ENCODE peak calls at places on chromosome 16, in six cellular contexts. One of them, this sample, is unnamed.

GRCh38 chr16:79605999-79606398 is 5.5 kb upstream of the MAF start:
- DNase-seq in NCI-H2171: no peak
- DNase-seq in T-cell: no peak
- DNase-seq in stimulated activated CD4-positive, alpha-beta T cell treated with anti-CD3 and anti-CD28 coated beads, Interleukin-15, amount 100 ng/mL, for 1 hour: no peak
- DNase-seq in stimulated activated CD8-positive, alpha-beta memory T cell treated with anti-CD3 and anti-CD28 coated beads, Interleukin-4, amount 100 ng/mL, for 4 hours: no peak
- DNase-seq in H54: no peak
- DNase-seq in this sample: no peak

GRCh38 chr16:49932449-49932848 is 76.5 kb upstream of the ZNF423 start:
- DNase-seq in NCI-H2171: no peak
- DNase-seq in T-cell: no peak
- DNase-seq in stimulated activated CD4-positive, alpha-beta T cell treated with anti-CD3 and anti-CD28 coated beads, Interleukin-15, amount 100 ng/mL, for 1 hour: no peak
- DNase-seq in stimulated activated CD8-positive, alpha-beta memory T cell treated with anti-CD3 and anti-CD28 coated beads, Interleukin-4, amount 100 ng/mL, for 4 hours: no peak
- DNase-seq in H54: no peak
- DNase-seq in this sample: no peak

GRCh38 chr16:68599586-68599985 is 45.5 kb upstream of the CDH3 start:
- DNase-seq in NCI-H2171: no peak
- DNase-seq in T-cell: no peak
- DNase-seq in stimulated activated CD4-positive, alpha-beta T cell treated with anti-CD3 and anti-CD28 coated beads, Interleukin-15, amount 100 ng/mL, for 1 hour: no peak
- DNase-seq in stimulated activated CD8-positive, alpha-beta memory T cell treated with anti-CD3 and anti-CD28 coated beads, Interleukin-4, amount 100 ng/mL, for 4 hours: no peak
- DNase-seq in H54: no peak
- DNase-seq in this sample: no peak

GRCh38 chr16:88448461-88449266 is 4.4 kb upstream of the ZFPM1 start:
- DNase-seq in NCI-H2171: no peak
- DNase-seq in T-cell: no peak
- DNase-seq in stimulated activated CD4-positive, alpha-beta T cell treated with anti-CD3 and anti-CD28 coated beads, Interleukin-15, amount 100 ng/mL, for 1 hour: no peak
- DNase-seq in stimulated activated CD8-positive, alpha-beta memory T cell treated with anti-CD3 and anti-CD28 coated beads, Interleukin-4, amount 100 ng/mL, for 4 hours: no peak
- DNase-seq in H54: no peak
- DNase-seq in this sample: no peak

GRCh38 chr16:73230651-73231050 is 182.7 kb upstream of the ZFHX3 start:
- DNase-seq in NCI-H2171: no peak
- DNase-seq in T-cell: no peak
- DNase-seq in stimulated activated CD4-positive, alpha-beta T cell treated with anti-CD3 and anti-CD28 coated beads, Interleukin-15, amount 100 ng/mL, for 1 hour: no peak
- DNase-seq in stimulated activated CD8-positive, alpha-beta memory T cell treated with anti-CD3 and anti-CD28 coated beads, Interleukin-4, amount 100 ng/mL, for 4 hours: no peak
- DNase-seq in H54: no peak
- DNase-seq in this sample: no peak

GRCh38 chr16:86063696-86064405 is 164.9 kb downstream of the IRF8 start:
- DNase-seq in NCI-H2171: no peak
- DNase-seq in T-cell: no peak
- DNase-seq in stimulated activated CD4-positive, alpha-beta T cell treated with anti-CD3 and anti-CD28 coated beads, Interleukin-15, amount 100 ng/mL, for 1 hour: no peak
- DNase-seq in stimulated activated CD8-positive, alpha-beta memory T cell treated with anti-CD3 and anti-CD28 coated beads, Interleukin-4, amount 100 ng/mL, for 4 hours: no peak
- DNase-seq in H54: no peak
- DNase-seq in this sample: no peak

GRCh38 chr16:49828545-49829267 is 27.2 kb downstream of the ZNF423 start:
- DNase-seq in NCI-H2171: no peak
- DNase-seq in T-cell: no peak
- DNase-seq in stimulated activated CD4-positive, alpha-beta T cell treated with anti-CD3 and anti-CD28 coated beads, Interleukin-15, amount 100 ng/mL, for 1 hour: no peak
- DNase-seq in stimulated activated CD8-positive, alpha-beta memory T cell treated with anti-CD3 and anti-CD28 coated beads, Interleukin-4, amount 100 ng/mL, for 4 hours: no peak
- DNase-seq in H54: no peak
- DNase-seq in this sample: no peak

GRCh38 chr16:73382921-73383594 is 335.1 kb upstream of the ZFHX3 start:
- DNase-seq in NCI-H2171: no peak
- DNase-seq in T-cell: no peak
- DNase-seq in stimulated activated CD4-positive, alpha-beta T cell treated with anti-CD3 and anti-CD28 coated beads, Interleukin-15, amount 100 ng/mL, for 1 hour: no peak
- DNase-seq in stimulated activated CD8-positive, alpha-beta memory T cell treated with anti-CD3 and anti-CD28 coated beads, Interleukin-4, amount 100 ng/mL, for 4 hours: no peak
- DNase-seq in H54: no peak
- DNase-seq in this sample: no peak

GRCh38 chr16:56281256-56281805 is 90.0 kb downstream of the GNAO1 start:
- DNase-seq in NCI-H2171: peak
- DNase-seq in T-cell: no peak
- DNase-seq in stimulated activated CD4-positive, alpha-beta T cell treated with anti-CD3 and anti-CD28 coated beads, Interleukin-15, amount 100 ng/mL, for 1 hour: no peak
- DNase-seq in stimulated activated CD8-positive, alpha-beta memory T cell treated with anti-CD3 and anti-CD28 coated beads, Interleukin-4, amount 100 ng/mL, for 4 hours: no peak
- DNase-seq in H54: no peak
- DNase-seq in this sample: no peak

GRCh38 chr16:67825906-67826305 is 16.2 kb upstream of the THAP11 start:
- DNase-seq in NCI-H2171: no peak
- DNase-seq in T-cell: no peak
- DNase-seq in stimulated activated CD4-positive, alpha-beta T cell treated with anti-CD3 and anti-CD28 coated beads, Interleukin-15, amount 100 ng/mL, for 1 hour: no peak
- DNase-seq in stimulated activated CD8-positive, alpha-beta memory T cell treated with anti-CD3 and anti-CD28 coated beads, Interleukin-4, amount 100 ng/mL, for 4 hours: no peak
- DNase-seq in H54: no peak
- DNase-seq in this sample: no peak